ENCODE peak calls at places on chromosomes 5 and 9, in seven cellular contexts. M is psoas muscle, Z is glutamatergic neuron, F is GM12864, U is keratinocyte, C is IMR-90, H is DND-41. Y is an unnamed sample.

GRCh38 chr5:147782053-147783028 is at the start of gene JAKMIP2:
- DNase-seq in F (peak; percentile 15), M (peak; percentile 80), H (peak; percentile 73), C (peak; percentile 1), Z (peak; percentile 98), U (no peak), Y (no peak)

GRCh38 chr9:124392855-124393460 is 22.3 kb downstream of the PSMB7 start:
- DNase-seq in F (no peak), Z (peak; percentile 39), C (peak; percentile 95), H (no peak), U (peak; percentile 81), M (no peak), Y (peak; percentile 63)

GRCh38 chr9:132857031-132857430 is 21.1 kb downstream of the AK8 start:
- DNase-seq in M (peak; percentile 68), Z (no peak), F (no peak), H (no peak), U (no peak), C (peak; percentile 72), Y (peak; percentile 23)

GRCh38 chr9:78312125-78312524 is 15.2 kb downstream of the PSAT1 start:
- DNase-seq in H (no peak), F (no peak), Z (no peak), C (no peak), U (no peak), M (no peak), Y (no peak)

GRCh38 chr9:106025449-106025848 is 331.1 kb downstream of the TMEM38B start:
- DNase-seq in C (no peak), H (no peak), F (no peak), Z (no peak), U (no peak), M (peak; percentile 50), Y (no peak)

GRCh38 chr9:119157196-119157595 is 212.0 kb downstream of the BRINP1 start:
- DNase-seq in H (no peak), M (no peak), U (no peak), F (no peak), Z (no peak), C (no peak), Y (no peak)

GRCh38 chr5:78908173-78908901 is 76.8 kb downstream of the ARSB start:
- DNase-seq in H (no peak), U (no peak), M (peak; percentile 57), F (no peak), C (peak; percentile 91), Z (peak; percentile 76), Y (no peak)

GRCh38 chr9:123211081-123211480 is 57.3 kb downstream of the STRBP start:
- DNase-seq in H (no peak), F (no peak), U (no peak), C (no peak), Z (no peak), M (no peak), Y (no peak)

GRCh38 chr5:133712562-133712961 is 100.2 kb upstream of the FSTL4 start:
- DNase-seq in C (no peak), Z (no peak), U (no peak), F (no peak), H (no peak), M (no peak), Y (no peak)

GRCh38 chr9:272251-273213 is 57.9 kb downstream of the DOCK8 start:
- DNase-seq in U (no peak), M (no peak), Z (no peak), C (no peak), H (peak; percentile 79), F (peak; percentile 94), Y (no peak)

GRCh38 chr9:37747271-37747753 is 6.3 kb upstream of the TRMT10B start:
- DNase-seq in H (peak; percentile 68), M (no peak), U (no peak), C (peak; percentile 78), Z (peak; percentile 77), F (peak; percentile 21), Y (no peak)

GRCh38 chr5:65799857-65800256 is 77.9 kb downstream of the NLN start:
- DNase-seq in F (no peak), H (no peak), C (no peak), U (no peak), M (no peak), Z (no peak), Y (no peak)

GRCh38 chr9:16727452-16728127 is 142.9 kb downstream of the BNC2 start:
- DNase-seq in H (no peak), F (no peak), C (peak; percentile 39), U (no peak), M (no peak), Z (no peak), Y (no peak)

GRCh38 chr9:89428901-89429890 is 68.7 kb downstream of the SEMA4D start:
- DNase-seq in F (peak; percentile 59), Z (no peak), U (no peak), M (peak; percentile 36), C (no peak), H (peak; percentile 28), Y (no peak)

GRCh38 chr5:174734571-174735497 is 10.5 kb downstream of the MSX2 start:
- DNase-seq in C (no peak), F (no peak), M (no peak), U (no peak), Z (no peak), H (no peak), Y (no peak)

GRCh38 chr5:132283423-132284043 is 10.7 kb upstream of the SLC22A4 start:
- DNase-seq in H (no peak), Z (no peak), C (peak; percentile 78), U (no peak), M (no peak), F (no peak), Y (no peak)

GRCh38 chr9:133632806-133633680 is 3.1 kb upstream of the DBH start:
- DNase-seq in Z (no peak), C (no peak), M (peak; percentile 28), F (no peak), H (no peak), U (no peak), Y (no peak)

GRCh38 chr9:14433293-14433818 is 119.4 kb upstream of the NFIB start:
- DNase-seq in H (no peak), M (no peak), C (no peak), Z (no peak), U (no peak), F (no peak), Y (no peak)

GRCh38 chr9:113912816-113913215 is 36.7 kb downstream of the ZNF618 start:
- DNase-seq in M (no peak), F (no peak), C (no peak), U (no peak), H (no peak), Z (no peak), Y (no peak)

GRCh38 chr9:113911850-113912249 is 35.7 kb downstream of the ZNF618 start:
- DNase-seq in H (no peak), M (no peak), C (no peak), U (no peak), F (no peak), Z (no peak), Y (no peak)

GRCh38 chr9:113915817-113916474 is 39.8 kb downstream of the ZNF618 start:
- DNase-seq in H (no peak), C (no peak), U (no peak), M (no peak), Z (no peak), F (no peak), Y (no peak)

GRCh38 chr9:113916931-113917330 is 40.8 kb downstream of the ZNF618 start:
- DNase-seq in Z (no peak), C (no peak), M (no peak), H (no peak), F (no peak), U (no peak), Y (no peak)

DNA sequence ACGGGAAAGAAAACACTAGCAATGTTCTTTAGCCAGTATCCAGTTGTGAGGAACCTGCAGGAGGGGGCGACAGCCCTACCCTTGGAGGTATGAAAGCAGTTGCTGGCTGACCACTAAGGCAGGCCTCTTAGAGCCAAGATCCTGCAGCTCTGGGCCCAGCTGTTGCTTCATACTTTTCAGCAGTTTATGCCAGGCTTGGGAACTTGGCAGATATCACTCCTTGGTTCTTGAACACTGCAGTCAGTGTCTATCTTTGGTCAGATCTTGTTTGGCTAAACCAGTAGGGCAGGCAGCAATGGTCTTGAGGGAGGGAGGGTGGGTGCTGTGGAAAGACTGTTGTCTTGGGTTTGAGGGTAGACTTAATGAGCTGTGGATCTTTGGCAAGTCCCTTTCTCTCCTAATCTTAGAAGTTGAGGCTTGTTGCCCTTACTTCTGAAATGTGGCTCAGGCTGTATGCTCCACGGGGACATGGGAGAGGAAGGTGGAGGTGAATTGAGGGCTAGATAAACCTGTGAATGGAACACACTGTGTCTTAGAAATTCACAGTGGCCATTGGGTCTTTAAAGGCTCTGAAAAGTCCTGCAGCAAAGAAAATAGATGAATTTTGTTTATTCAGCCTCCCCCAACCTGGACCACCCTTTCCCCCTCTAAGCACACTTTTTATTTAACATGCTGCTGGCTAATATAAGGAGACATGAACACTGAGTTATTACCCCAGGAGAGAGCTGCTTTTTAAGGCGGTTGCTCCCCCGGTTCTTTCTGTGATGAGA is 37.5 kb downstream of the ZNF618 start:
- DNase-seq in M (peak; percentile 81), U (no peak), C (peak; percentile 28), H (no peak), F (no peak), Z (no peak), Y (no peak)
- TF ChIP-seq CTCF in M (no peak), U (no peak), C (no peak), H (no peak), F (no peak), Z (no peak), Y (no peak)

GRCh38 chr9:84966876-84967830 is 297.6 kb downstream of the NTRK2 start:
- DNase-seq in Z (peak; percentile 72), F (peak; percentile 7), M (no peak), C (no peak), H (peak; percentile 11), U (peak; percentile 17), Y (no peak)
- TF ChIP-seq CTCF in Z (peak; percentile 74), F (peak; percentile 42), M (no peak), C (no peak), H (peak; percentile 38), U (no peak), Y (no peak)

GRCh38 chr5:38847549-38848341 is 1.9 kb downstream of the OSMR start:
- DNase-seq in F (no peak), C (peak; percentile 32), U (no peak), Z (no peak), M (no peak), H (no peak), Y (no peak)
- TF ChIP-seq CTCF in F (no peak), C (no peak), U (peak; percentile 3), Z (no peak), M (no peak), H (no peak), Y (no peak)

GRCh38 chr5:31008231-31008630 is 185.3 kb upstream of the CDH6 start:
- DNase-seq in U (no peak), C (no peak), H (no peak), M (no peak), F (no peak), Z (no peak), Y (no peak)

GRCh38 chr5:31007672-31008071 is 185.8 kb upstream of the CDH6 start:
- DNase-seq in U (no peak), C (no peak), F (no peak), M (no peak), Z (no peak), H (no peak), Y (no peak)
- TF ChIP-seq CTCF in U (no peak), C (no peak), F (no peak), M (no peak), Z (no peak), H (no peak), Y (no peak)